ENCODE peak calls at places on chromosomes 11 and 22, in eight cellular contexts. I is mucosa of descending colon, T is pancreas, H is suprapubic skin, S is upper lobe of left lung, R is K562, K is ascending aorta, C is body of pancreas. Q is an unnamed sample.

GRCh38 chr11:101011881-101012280 is 117.7 kb downstream of the PGR start:
- DNase-seq in R (no peak), K (no peak), T (no peak), S (no peak), H (no peak), I (no peak), C (no peak), Q (no peak)

GRCh38 chr22:31326877-31327276 is 19.3 kb downstream of the PATZ1 start:
- DNase-seq in C (no peak), R (no peak), I (no peak), K (no peak), T (no peak), S (no peak), H (no peak), Q (no peak)

GRCh38 chr11:103344886-103345285 is 235.7 kb downstream of the DYNC2H1 start:
- DNase-seq in T (no peak), H (no peak), R (no peak), C (no peak), K (no peak), I (no peak), S (no peak), Q (no peak)

GRCh38 chr22:30979932-30980331 is 10.9 kb downstream of the TUG1 start:
- DNase-seq in K (no peak), I (no peak), T (no peak), R (no peak), S (no peak), C (no peak), H (no peak), Q (no peak)

GRCh38 chr11:46478196-46478595 is 86.6 kb upstream of the CHRM4 start:
- DNase-seq in C (no peak), I (no peak), K (no peak), H (no peak), T (no peak), S (no peak), R (no peak), Q (no peak)

GRCh38 chr22:47283616-47284270 is 521.3 kb downstream of the TBC1D22A start:
- DNase-seq in I (no peak), T (no peak), H (no peak), R (no peak), C (no peak), K (no peak), S (no peak), Q (no peak)

GRCh38 chr22:41403532-41404318 is 22.0 kb downstream of the TEF start:
- DNase-seq in K (peak; percentile 99), I (peak; percentile 86), S (peak; percentile 87), R (peak; percentile 86), C (peak; percentile 91), H (peak; percentile 95), T (peak; percentile 86), Q (peak; percentile 89)

GRCh38 chr11:72681226-72682153 is 7.3 kb upstream of the PDE2A start:
- DNase-seq in K (no peak), C (no peak), R (no peak), S (no peak), H (no peak), I (no peak), T (no peak), Q (no peak)

GRCh38 chr11:707817-708420 is 1.9 kb downstream of the EPS8L2 start:
- DNase-seq in T (no peak), I (peak; percentile 17), C (peak; percentile 52), K (no peak), H (no peak), R (no peak), S (peak; percentile 82), Q (no peak)

GRCh38 chr11:102545701-102546100 is 15.2 kb upstream of the MMP7 start:
- DNase-seq in I (no peak), H (no peak), S (no peak), R (no peak), K (no peak), T (no peak), C (no peak), Q (no peak)

GRCh38 chr11:16406226-16406625 is 49.9 kb upstream of the SOX6 start:
- DNase-seq in I (no peak), C (no peak), S (no peak), H (no peak), R (no peak), K (no peak), T (no peak), Q (no peak)

GRCh38 chr11:129155745-129156144 is 36.4 kb downstream of the ARHGAP32 start:
- DNase-seq in C (no peak), H (no peak), K (no peak), T (no peak), S (no peak), R (no peak), I (no peak), Q (no peak)
- H3K9me3 ChIP-seq in C (no peaks in the 10 kb centered on the region), H (peaks cover 12% of the 10 kb centered on the region), K (peaks cover 62% of the 10 kb centered on the region), T (no peaks in the 10 kb centered on the region), S (peaks cover 3% of the 10 kb centered on the region), R (no peaks in the 10 kb centered on the region), I (peaks cover 15% of the 10 kb centered on the region), Q (no peaks in the 10 kb centered on the region)

GRCh38 chr11:113103932-113104331 is 142.7 kb downstream of the NCAM1 start:
- DNase-seq in I (no peak), T (no peak), C (no peak), K (no peak), S (no peak), H (no peak), R (no peak), Q (no peak)
- H3K4me1 ChIP-seq in I (no peaks in the 10 kb centered on the region), T (peaks cover 4% of the 10 kb centered on the region), C (peaks cover 10% of the 10 kb centered on the region), K (no peaks in the 10 kb centered on the region), S (no peaks in the 10 kb centered on the region), H (no peaks in the 10 kb centered on the region), R (no peaks in the 10 kb centered on the region), Q (peaks cover 11% of the 10 kb centered on the region)

GRCh38 chr11:125114518-125114917 is 3.1 kb upstream of the TMEM218 start:
- DNase-seq in C (no peak), K (no peak), S (no peak), H (no peak), I (no peak), R (peak; percentile 60), T (no peak), Q (no peak)
- TF ChIP-seq CTCF in C (no peak), K (no peak), S (no peak), H (no peak), I (no peak), R (peak; percentile 66), T (no peak), Q (peak; percentile 12)

GRCh38 chr11:2631161-2631560 is 68.6 kb downstream of the KCNQ1OT1 start:
- DNase-seq in I (no peak), C (no peak), T (no peak), K (no peak), S (no peak), R (no peak), H (no peak), Q (no peak)

GRCh38 chr11:2625183-2625582 is 74.6 kb downstream of the KCNQ1OT1 start:
- DNase-seq in H (no peak), C (no peak), I (no peak), R (no peak), S (no peak), T (no peak), K (no peak), Q (no peak)

DNA sequence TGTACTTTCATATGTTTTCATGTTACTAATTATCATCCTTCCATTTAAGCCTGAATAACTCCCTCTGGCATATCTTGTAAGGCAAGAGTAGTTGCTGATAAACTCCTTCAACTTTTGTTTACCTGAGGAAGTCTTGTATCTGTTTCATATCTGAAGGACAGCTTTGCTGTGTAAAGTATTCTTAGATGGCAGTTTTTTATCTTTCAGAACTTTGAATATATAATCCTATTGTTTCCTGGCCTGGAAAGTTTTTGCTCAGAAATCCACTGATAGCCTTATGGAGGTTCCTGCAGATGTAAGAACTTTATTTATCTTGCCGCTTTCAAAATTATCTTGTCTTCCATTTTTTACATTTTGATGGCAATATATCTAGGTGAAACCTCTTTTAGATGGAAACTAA is 69.1 kb downstream of the KCNQ1OT1 start:
- DNase-seq in T (no peak), R (no peak), C (no peak), H (no peak), K (no peak), S (no peak), I (no peak), Q (no peak)
- H3K9me3 ChIP-seq in T (no peaks in the 10 kb centered on the region), R (peaks cover 8% of the 10 kb centered on the region), C (no peaks in the 10 kb centered on the region), H (peaks cover 30% of the 10 kb centered on the region), K (peaks cover 56% of the 10 kb centered on the region), S (peaks cover 63% of the 10 kb centered on the region), I (peaks cover 50% of the 10 kb centered on the region), Q (no peaks in the 10 kb centered on the region)

DNA sequence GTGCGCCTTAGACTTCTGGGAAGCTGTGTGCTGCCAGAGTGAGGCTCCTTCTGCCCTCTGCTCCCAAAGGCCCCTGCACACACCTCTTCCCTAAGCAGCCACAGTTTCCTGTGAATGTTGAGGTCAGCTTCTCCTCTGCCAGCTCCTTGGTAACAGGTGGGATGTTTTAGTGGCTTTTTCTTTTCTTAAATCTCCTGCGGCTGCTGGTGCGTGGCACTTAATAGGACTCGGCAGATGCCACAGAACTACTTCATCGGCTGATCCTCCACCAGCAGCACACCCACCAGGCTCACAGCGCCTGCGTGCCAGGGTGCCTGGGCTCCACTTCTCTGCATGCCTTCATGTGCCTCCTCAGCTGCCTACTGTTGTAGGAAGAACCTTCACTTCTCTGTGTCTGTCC is 87.8 kb downstream of the RCN1 start:
- DNase-seq in C (no peak), S (peak; percentile 49), I (no peak), T (no peak), K (no peak), H (no peak), R (no peak), Q (no peak)
- H3K4me1 ChIP-seq in C (no peaks in the 10 kb centered on the region), S (no peaks in the 10 kb centered on the region), I (no peaks in the 10 kb centered on the region), T (no peaks in the 10 kb centered on the region), K (no peaks in the 10 kb centered on the region), H (no peaks in the 10 kb centered on the region), R (no peaks in the 10 kb centered on the region), Q (peaks cover 5% of the 10 kb centered on the region)

DNA sequence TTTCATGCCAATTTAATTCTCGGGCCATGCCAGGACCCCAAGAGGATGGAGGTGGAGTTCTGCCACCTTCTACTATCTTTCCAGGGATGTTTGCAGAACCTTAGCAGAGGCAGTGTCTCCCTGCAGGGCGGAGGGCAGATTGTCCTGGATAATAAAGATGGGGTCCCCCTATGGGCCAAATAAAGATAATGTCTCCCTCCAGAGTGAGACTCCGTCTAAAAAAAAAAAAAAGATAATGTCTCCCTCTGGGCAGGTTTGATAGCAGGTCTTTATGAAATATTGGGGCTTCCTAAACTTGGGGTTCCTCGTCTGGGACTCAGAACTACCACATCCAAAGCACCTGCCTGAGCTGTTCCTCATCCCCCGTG is 27.2 kb upstream of the SYT8 start:
- DNase-seq in H (no peak), T (no peak), S (no peak), C (no peak), K (no peak), R (no peak), I (no peak), Q (no peak)
- TF ChIP-seq CTCF in H (no peak), T (no peak), S (no peak), C (peak; percentile 15), K (no peak), R (peak; percentile 10), I (no peak), Q (no peak)

Q was measured in cardiac muscle cell.